ENCODE peak calls at places on chromosomes 12 and 14, in ten cellular contexts. W is RKO; L is stimulated activated CD8-positive, alpha-beta memory T cell treated with anti-CD3 and anti-CD28 coated beads, Interleukin-12 subunit alpha, Interleukin-12 subunit beta, amount 100 ng/mL, for 4 hours; H is hypothalamus; T is mucosa of gallbladder; Z is left ventricle myocardium inferior; K is C1 segment of cervical spinal cord; Y is colonic mucosa; B is iPS DF 6.9; V is SK-N-DZ. O is an unnamed sample.
A peak's percentile ranks its signal among the peaks of the same experiment; 100 is the strongest.

GRCh38 chr12:90069711-90070110 is 361.1 kb upstream of the ATP2B1 start:
- DNase-seq in V (no peak), H (no peak), B (no peak), Z (no peak), K (no peak), L (no peak), W (no peak), T (no peak), Y (no peak), O (no peak)

GRCh38 chr14:75523771-75524171 is 1.5 kb downstream of the BATF start:
- DNase-seq in W (no peak), Z (no peak), V (no peak), Y (no peak), B (no peak), H (no peak), K (no peak), L (no peak), T (no peak), O (no peak)

GRCh38 chr12:6096527-6096926 is 27.9 kb downstream of the VWF start:
- DNase-seq in W (no peak), Y (no peak), K (no peak), B (no peak), V (no peak), T (no peak), H (no peak), Z (no peak), L (no peak), O (no peak)

GRCh38 chr12:48034835-48035805 is 30.8 kb upstream of the COL2A1 start:
- DNase-seq in L (no peak), K (no peak), W (no peak), V (no peak), B (no peak), T (no peak), H (no peak), Y (no peak), Z (no peak), O (no peak)

GRCh38 chr14:36522347-36522971 is 2.4 kb upstream of the NKX2-1 start:
- DNase-seq in K (no peak), V (no peak), T (no peak), Y (no peak), L (no peak), W (no peak), B (no peak), Z (no peak), H (no peak), O (no peak)

GRCh38 chr14:74825008-74825407 is 50.9 kb downstream of the PROX2 start:
- DNase-seq in Y (no peak), W (peak; percentile 54), L (no peak), K (no peak), T (no peak), H (no peak), B (no peak), V (no peak), Z (no peak), O (no peak)

GRCh38 chr14:99395904-99396530 is 84.6 kb downstream of the SETD3 start:
- DNase-seq in L (peak; percentile 18), B (no peak), T (no peak), H (no peak), V (no peak), W (peak; percentile 25), K (no peak), Z (no peak), Y (no peak), O (no peak)

GRCh38 chr12:7150841-7151240 is 20.7 kb downstream of the CLSTN3 start:
- DNase-seq in V (no peak), Y (no peak), T (no peak), H (no peak), K (no peak), L (no peak), W (no peak), B (no peak), Z (no peak), O (no peak)

O was measured in HT-29.